ENCODE peak calls at places on chromosomes 3 and 15, in eight cellular contexts. One of them, this sample, is unnamed.

GRCh38 chr3:155766206-155766605 is 21.3 kb upstream of the PLCH1 start:
- DNase-seq in effector memory CD4-positive, alpha-beta T cell: no peak
- DNase-seq in transverse colon: no peak
- DNase-seq in cardiac fibroblast: no peak
- DNase-seq in frontal cortex: no peak
- DNase-seq in mucosa of descending colon: no peak
- DNase-seq in MCF 10A: peak
- DNase-seq in stimulated activated CD8-positive, alpha-beta memory T cell treated with anti-CD3 and anti-CD28 coated beads, Interleukin-4, amount 100 ng/mL, for 48 hours: no peak
- DNase-seq in this sample: no peak

GRCh38 chr3:116179091-116179490 is 266.2 kb downstream of the LSAMP start:
- DNase-seq in effector memory CD4-positive, alpha-beta T cell: no peak
- DNase-seq in transverse colon: no peak
- DNase-seq in cardiac fibroblast: peak
- DNase-seq in frontal cortex: no peak
- DNase-seq in mucosa of descending colon: no peak
- DNase-seq in MCF 10A: no peak
- DNase-seq in stimulated activated CD8-positive, alpha-beta memory T cell treated with anti-CD3 and anti-CD28 coated beads, Interleukin-4, amount 100 ng/mL, for 48 hours: no peak
- DNase-seq in this sample: no peak

GRCh38 chr3:103440539-103441113 is 1005.8 kb downstream of the ZPLD1 start:
- DNase-seq in effector memory CD4-positive, alpha-beta T cell: no peak
- DNase-seq in transverse colon: no peak
- DNase-seq in cardiac fibroblast: no peak
- DNase-seq in frontal cortex: no peak
- DNase-seq in mucosa of descending colon: no peak
- DNase-seq in MCF 10A: peak
- DNase-seq in stimulated activated CD8-positive, alpha-beta memory T cell treated with anti-CD3 and anti-CD28 coated beads, Interleukin-4, amount 100 ng/mL, for 48 hours: no peak
- DNase-seq in this sample: no peak

GRCh38 chr3:195744437-195744836 is 23.7 kb downstream of the MUC20 start:
- DNase-seq in effector memory CD4-positive, alpha-beta T cell: no peak
- DNase-seq in transverse colon: no peak
- DNase-seq in cardiac fibroblast: no peak
- DNase-seq in frontal cortex: no peak
- DNase-seq in mucosa of descending colon: no peak
- DNase-seq in MCF 10A: no peak
- DNase-seq in stimulated activated CD8-positive, alpha-beta memory T cell treated with anti-CD3 and anti-CD28 coated beads, Interleukin-4, amount 100 ng/mL, for 48 hours: no peak
- DNase-seq in this sample: no peak

GRCh38 chr3:156561533-156561932 is 6.6 kb upstream of the SSR3 start:
- DNase-seq in effector memory CD4-positive, alpha-beta T cell: no peak
- DNase-seq in transverse colon: no peak
- DNase-seq in cardiac fibroblast: no peak
- DNase-seq in frontal cortex: no peak
- DNase-seq in mucosa of descending colon: no peak
- DNase-seq in MCF 10A: no peak
- DNase-seq in stimulated activated CD8-positive, alpha-beta memory T cell treated with anti-CD3 and anti-CD28 coated beads, Interleukin-4, amount 100 ng/mL, for 48 hours: no peak
- DNase-seq in this sample: no peak

GRCh38 chr15:91853501-91853967 is at the start of gene SLCO3A1:
- DNase-seq in effector memory CD4-positive, alpha-beta T cell: peak
- DNase-seq in transverse colon: peak
- DNase-seq in cardiac fibroblast: peak
- DNase-seq in frontal cortex: peak
- DNase-seq in mucosa of descending colon: peak
- DNase-seq in MCF 10A: peak
- DNase-seq in stimulated activated CD8-positive, alpha-beta memory T cell treated with anti-CD3 and anti-CD28 coated beads, Interleukin-4, amount 100 ng/mL, for 48 hours: peak
- DNase-seq in this sample: no peak

GRCh38 chr3:62229908-62230307 is 143.4 kb downstream of the FEZF2 start:
- DNase-seq in effector memory CD4-positive, alpha-beta T cell: no peak
- DNase-seq in transverse colon: no peak
- DNase-seq in cardiac fibroblast: peak
- DNase-seq in frontal cortex: no peak
- DNase-seq in mucosa of descending colon: no peak
- DNase-seq in MCF 10A: peak
- DNase-seq in stimulated activated CD8-positive, alpha-beta memory T cell treated with anti-CD3 and anti-CD28 coated beads, Interleukin-4, amount 100 ng/mL, for 48 hours: no peak
- DNase-seq in this sample: no peak

GRCh38 chr15:43204016-43204901 is 16.6 kb downstream of the EPB42 start:
- DNase-seq in effector memory CD4-positive, alpha-beta T cell: no peak
- DNase-seq in transverse colon: no peak
- DNase-seq in cardiac fibroblast: peak
- DNase-seq in frontal cortex: peak
- DNase-seq in mucosa of descending colon: no peak
- DNase-seq in MCF 10A: peak
- DNase-seq in stimulated activated CD8-positive, alpha-beta memory T cell treated with anti-CD3 and anti-CD28 coated beads, Interleukin-4, amount 100 ng/mL, for 48 hours: peak
- DNase-seq in this sample: peak

GRCh38 chr3:97340940-97341339 is 423.6 kb upstream of the ARL6 start:
- DNase-seq in effector memory CD4-positive, alpha-beta T cell: no peak
- DNase-seq in transverse colon: no peak
- DNase-seq in cardiac fibroblast: no peak
- DNase-seq in frontal cortex: no peak
- DNase-seq in mucosa of descending colon: no peak
- DNase-seq in MCF 10A: no peak
- DNase-seq in stimulated activated CD8-positive, alpha-beta memory T cell treated with anti-CD3 and anti-CD28 coated beads, Interleukin-4, amount 100 ng/mL, for 48 hours: no peak
- DNase-seq in this sample: no peak

GRCh38 chr3:21310176-21310575 is 440.8 kb downstream of the ZNF385D start:
- DNase-seq in effector memory CD4-positive, alpha-beta T cell: no peak
- DNase-seq in transverse colon: no peak
- DNase-seq in cardiac fibroblast: no peak
- DNase-seq in frontal cortex: no peak
- DNase-seq in mucosa of descending colon: no peak
- DNase-seq in MCF 10A: no peak
- DNase-seq in stimulated activated CD8-positive, alpha-beta memory T cell treated with anti-CD3 and anti-CD28 coated beads, Interleukin-4, amount 100 ng/mL, for 48 hours: no peak
- DNase-seq in this sample: no peak

GRCh38 chr3:54899273-54899672 is 28.6 kb downstream of the LRTM1 start:
- DNase-seq in effector memory CD4-positive, alpha-beta T cell: no peak
- DNase-seq in transverse colon: no peak
- DNase-seq in cardiac fibroblast: no peak
- DNase-seq in frontal cortex: no peak
- DNase-seq in mucosa of descending colon: no peak
- DNase-seq in MCF 10A: no peak
- DNase-seq in stimulated activated CD8-positive, alpha-beta memory T cell treated with anti-CD3 and anti-CD28 coated beads, Interleukin-4, amount 100 ng/mL, for 48 hours: no peak
- DNase-seq in this sample: no peak

GRCh38 chr3:15646924-15647511 is 45.5 kb downstream of the BTD start:
- DNase-seq in effector memory CD4-positive, alpha-beta T cell: no peak
- DNase-seq in transverse colon: no peak
- DNase-seq in cardiac fibroblast: peak
- DNase-seq in frontal cortex: no peak
- DNase-seq in mucosa of descending colon: no peak
- DNase-seq in MCF 10A: peak
- DNase-seq in stimulated activated CD8-positive, alpha-beta memory T cell treated with anti-CD3 and anti-CD28 coated beads, Interleukin-4, amount 100 ng/mL, for 48 hours: no peak
- DNase-seq in this sample: no peak

GRCh38 chr3:181554233-181554765 is 157.4 kb upstream of the SOX2 start:
- DNase-seq in effector memory CD4-positive, alpha-beta T cell: no peak
- DNase-seq in transverse colon: no peak
- DNase-seq in cardiac fibroblast: no peak
- DNase-seq in frontal cortex: no peak
- DNase-seq in mucosa of descending colon: no peak
- DNase-seq in MCF 10A: no peak
- DNase-seq in stimulated activated CD8-positive, alpha-beta memory T cell treated with anti-CD3 and anti-CD28 coated beads, Interleukin-4, amount 100 ng/mL, for 48 hours: no peak
- DNase-seq in this sample: no peak

GRCh38 chr15:39248204-39248603 is 332.7 kb upstream of the THBS1 start:
- DNase-seq in effector memory CD4-positive, alpha-beta T cell: no peak
- DNase-seq in transverse colon: no peak
- DNase-seq in cardiac fibroblast: peak
- DNase-seq in frontal cortex: no peak
- DNase-seq in mucosa of descending colon: no peak
- DNase-seq in MCF 10A: no peak
- DNase-seq in stimulated activated CD8-positive, alpha-beta memory T cell treated with anti-CD3 and anti-CD28 coated beads, Interleukin-4, amount 100 ng/mL, for 48 hours: no peak
- DNase-seq in this sample: no peak

GRCh38 chr3:195697582-195698324 is 23.0 kb upstream of the MUC20 start:
- DNase-seq in effector memory CD4-positive, alpha-beta T cell: no peak
- DNase-seq in transverse colon: no peak
- DNase-seq in cardiac fibroblast: peak
- DNase-seq in frontal cortex: no peak
- DNase-seq in mucosa of descending colon: no peak
- DNase-seq in MCF 10A: peak
- DNase-seq in stimulated activated CD8-positive, alpha-beta memory T cell treated with anti-CD3 and anti-CD28 coated beads, Interleukin-4, amount 100 ng/mL, for 48 hours: no peak
- DNase-seq in this sample: no peak

GRCh38 chr3:25266677-25267076 is 161.4 kb upstream of the RARB start:
- DNase-seq in effector memory CD4-positive, alpha-beta T cell: no peak
- DNase-seq in transverse colon: no peak
- DNase-seq in cardiac fibroblast: no peak
- DNase-seq in frontal cortex: no peak
- DNase-seq in mucosa of descending colon: no peak
- DNase-seq in MCF 10A: no peak
- DNase-seq in stimulated activated CD8-positive, alpha-beta memory T cell treated with anti-CD3 and anti-CD28 coated beads, Interleukin-4, amount 100 ng/mL, for 48 hours: no peak
- DNase-seq in this sample: no peak

GRCh38 chr15:31241888-31242287 is 84.7 kb upstream of the KLF13 start:
- DNase-seq in effector memory CD4-positive, alpha-beta T cell: no peak
- DNase-seq in transverse colon: no peak
- DNase-seq in cardiac fibroblast: no peak
- DNase-seq in frontal cortex: no peak
- DNase-seq in mucosa of descending colon: no peak
- DNase-seq in MCF 10A: no peak
- DNase-seq in stimulated activated CD8-positive, alpha-beta memory T cell treated with anti-CD3 and anti-CD28 coated beads, Interleukin-4, amount 100 ng/mL, for 48 hours: no peak
- DNase-seq in this sample: no peak